ENCODE peak calls at places on chromosomes 2 and 18, in eight cellular contexts. Q, G, V, L, S, H, R and X are unnamed samples.

GRCh38 chr2:62217980-62218379 is 22.1 kb downstream of the B3GNT2 start:
- DNase-seq in V (no peak), Q (no peak), L (no peak), R (no peak), H (no peak), G (no peak), S (no peak), X (no peak)

GRCh38 chr2:213015387-213016165 is 135.8 kb downstream of the IKZF2 start:
- DNase-seq in L (peak; percentile 98), R (no peak), V (no peak), S (no peak), Q (no peak), G (no peak), H (no peak), X (no peak)

GRCh38 chr18:43238429-43238828 is 38.9 kb downstream of the SYT4 start:
- DNase-seq in R (no peak), Q (no peak), L (no peak), V (no peak), S (no peak), G (no peak), H (no peak), X (no peak)

GRCh38 chr2:12325806-12326205 is 390.9 kb upstream of the TRIB2 start:
- DNase-seq in R (no peak), G (no peak), V (no peak), Q (no peak), S (no peak), L (no peak), H (no peak), X (no peak)

GRCh38 chr2:42030829-42031228 is 17.0 kb upstream of the PKDCC start:
- DNase-seq in V (no peak), L (no peak), H (no peak), R (no peak), Q (no peak), S (no peak), G (no peak), X (no peak)

GRCh38 chr2:17790539-17790938 is 25.7 kb upstream of the MSGN1 start:
- DNase-seq in G (no peak), V (no peak), R (no peak), L (no peak), H (no peak), Q (no peak), S (no peak), X (no peak)

GRCh38 chr2:893311-893710 is 57.3 kb upstream of the SNTG2 start:
- DNase-seq in Q (no peak), G (peak; percentile 77), H (no peak), V (peak; percentile 92), L (no peak), R (peak; percentile 38), S (peak; percentile 62), X (no peak)

GRCh38 chr2:241738040-241738686 is 3.7 kb downstream of the D2HGDH start:
- DNase-seq in R (no peak), Q (no peak), H (no peak), L (no peak), S (no peak), V (no peak), G (no peak), X (no peak)

GRCh38 chr2:27214936-27215335 is 2.2 kb upstream of the CAD start:
- DNase-seq in G (no peak), V (no peak), H (no peak), S (no peak), R (no peak), Q (no peak), L (no peak), X (no peak)

GRCh38 chr2:231308631-231309414 is 86.7 kb upstream of the B3GNT7 start:
- DNase-seq in S (no peak), G (no peak), H (no peak), V (no peak), Q (no peak), L (no peak), R (peak; percentile 80), X (no peak)

GRCh38 chr2:43418673-43419072 is 177.2 kb downstream of the THADA start:
- DNase-seq in S (no peak), L (no peak), R (no peak), Q (no peak), G (no peak), H (no peak), V (no peak), X (no peak)

GRCh38 chr2:37652199-37652640 is 19.2 kb downstream of the CDC42EP3 start:
- DNase-seq in V (no peak), G (peak; percentile 69), S (no peak), L (no peak), H (no peak), Q (no peak), R (peak; percentile 85), X (no peak)

GRCh38 chr18:75421656-75422055 is 5.8 kb downstream of the SMIM21 start:
- DNase-seq in H (no peak), V (no peak), Q (no peak), G (no peak), S (no peak), L (no peak), R (no peak), X (no peak)

GRCh38 chr18:28041366-28041765 is 135.6 kb downstream of the CDH2 start:
- DNase-seq in Q (peak; percentile 22), G (no peak), R (peak; percentile 47), S (no peak), H (no peak), L (no peak), V (no peak), X (no peak)

GRCh38 chr2:55049794-55050132 is 488 bp downstream of the RTN4 start:
- DNase-seq in V (no peak), R (peak; percentile 31), L (no peak), H (no peak), G (no peak), Q (no peak), S (no peak), X (no peak)

GRCh38 chr2:55052087-55053061 is 2.1 kb upstream of the RTN4 start:
- DNase-seq in L (no peak), Q (no peak), S (no peak), H (no peak), V (no peak), G (no peak), R (no peak), X (no peak)

GRCh38 chr2:55048925-55049793 is 1.1 kb downstream of the RTN4 start:
- DNase-seq in G (peak; percentile 32), S (peak; percentile 67), Q (peak; percentile 77), H (peak; percentile 75), L (no peak), V (peak; percentile 86), R (peak; percentile 84), X (no peak)

GRCh38 chr2:55050133-55050994 is at the start of gene RTN4:
- DNase-seq in V (peak; percentile 100), Q (peak; percentile 96), H (peak; percentile 99), G (peak; percentile 97), R (peak; percentile 100), L (peak; percentile 98), S (peak; percentile 93), X (peak; percentile 98)

DNA sequence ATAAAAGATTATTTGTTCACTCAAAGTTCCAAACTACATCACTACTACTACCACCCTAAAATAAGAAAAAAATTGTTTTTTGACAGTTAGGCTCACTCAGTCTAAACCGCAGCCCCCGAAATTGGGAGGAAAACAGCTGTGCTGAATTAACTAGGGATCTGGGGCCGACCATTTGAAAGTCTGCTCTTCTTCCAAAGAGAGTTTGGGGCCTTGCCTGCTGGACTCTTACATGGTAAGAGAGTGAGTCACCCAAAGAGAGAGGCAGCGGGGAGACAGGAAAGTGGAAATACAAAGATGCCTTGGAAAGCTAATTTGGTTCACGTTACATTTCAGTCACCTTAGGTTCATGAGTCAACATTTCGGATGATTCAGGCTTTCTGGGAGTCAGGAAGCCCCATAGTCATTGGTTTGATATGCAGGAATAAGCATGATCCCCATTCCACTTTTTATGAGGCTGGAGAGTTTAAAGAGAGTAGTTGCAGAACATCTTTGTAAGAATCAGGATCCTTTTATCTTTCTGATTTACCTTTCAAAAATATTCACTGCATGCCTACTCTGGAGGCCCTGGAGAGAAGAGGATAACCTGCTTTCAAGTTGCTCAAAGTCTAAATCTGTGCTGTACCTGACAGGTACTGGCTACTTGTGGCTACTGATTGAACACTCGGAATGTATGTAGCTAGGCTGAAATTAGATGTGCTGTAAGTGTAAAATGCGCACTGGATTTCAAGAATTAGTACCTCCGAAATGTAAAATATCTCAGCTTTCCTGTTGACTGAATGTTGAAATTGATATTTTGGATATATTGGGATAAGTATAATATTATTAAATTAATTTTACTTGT is 995 bp upstream of the RTN4 start:
- DNase-seq in R (peak; percentile 96), Q (peak; percentile 50), V (peak; percentile 71), L (no peak), G (peak; percentile 99), S (peak; percentile 39), H (peak; percentile 80), X (peak; percentile 98)
- TF ChIP-seq REST in R (no peak), Q (peak; percentile 71), V (no peak), L (no peak), G (no peak), S (no peak), H (no peak), X (no peak)

DNA sequence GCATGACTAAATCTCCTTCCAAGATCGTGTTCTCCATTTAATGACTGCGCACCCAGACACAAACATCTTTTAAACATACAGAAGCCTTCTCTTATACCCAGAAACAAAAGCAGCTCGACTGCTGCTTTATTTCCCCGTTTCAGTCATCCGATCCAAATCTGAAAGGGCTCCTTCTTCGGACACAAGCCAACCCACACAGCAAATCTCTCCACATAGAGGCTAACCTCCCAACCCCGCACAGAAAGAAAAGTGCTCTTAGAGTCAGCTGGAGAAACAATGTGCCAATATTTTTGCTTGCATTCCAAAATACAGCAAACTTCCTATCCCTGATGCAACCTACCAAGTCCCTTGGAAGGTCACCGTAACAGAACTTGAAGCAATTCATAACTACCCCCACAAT is 29.1 kb downstream of the GAREM1 start:
- DNase-seq in G (no peak), Q (no peak), V (no peak), R (no peak), H (no peak), S (no peak), L (no peak), X (no peak)
- H3K4me3 ChIP-seq in G (no peak overlapping the region), Q (no peak overlapping the region), V (no peak overlapping the region), R (no peak overlapping the region), H (no peak overlapping the region), S (no peak overlapping the region), L (no peak overlapping the region), X (no peak overlapping the region)

GRCh38 chr2:111139637-111140317 is 19.1 kb downstream of the BCL2L11 start:
- DNase-seq in L (no peak), V (no peak), S (no peak), R (no peak), G (no peak), H (no peak), Q (no peak), X (no peak)
- H3K4me1 ChIP-seq in L (peaks cover 1% of the 10 kb centered on the region), V (no peaks in the 10 kb centered on the region), S (peaks cover 6% of the 10 kb centered on the region), R (peaks cover 11% of the 10 kb centered on the region), G (no peaks in the 10 kb centered on the region), H (peaks cover 21% of the 10 kb centered on the region), Q (peaks cover 4% of the 10 kb centered on the region), X (no peaks in the 10 kb centered on the region)

GRCh38 chr2:66344087-66344663 is 90.8 kb upstream of the MEIS1 start:
- DNase-seq in S (no peak), Q (no peak), V (no peak), R (no peak), L (no peak), H (no peak), G (no peak), X (no peak)

GRCh38 chr2:66340521-66340920 is 94.4 kb upstream of the MEIS1 start:
- DNase-seq in V (no peak), S (no peak), G (no peak), L (no peak), H (no peak), Q (no peak), R (no peak), X (no peak)

GRCh38 chr2:66343259-66343658 is 91.7 kb upstream of the MEIS1 start:
- DNase-seq in H (no peak), L (no peak), Q (no peak), G (no peak), R (no peak), V (no peak), S (no peak), X (no peak)

GRCh38 chr2:66346241-66346664 is 88.7 kb upstream of the MEIS1 start:
- DNase-seq in Q (no peak), L (no peak), S (no peak), G (no peak), V (no peak), R (no peak), H (no peak), X (no peak)
- TF ChIP-seq REST in Q (no peak), L (no peak), S (no peak), G (no peak), V (no peak), R (no peak), H (no peak), X (no peak)